ENCODE peak calls at places on chromosomes 5 and 9, in four cellular contexts. K is PC-9, N is body of pancreas, V is BE2C. E is an unnamed sample. For H3K4me1, the result is how much of the 10 kb centered on the place peaks cover.

GRCh38 chr5:168736201-168736940 is 157.2 kb upstream of the PANK3 start:
- DNase-seq in N (no peak), V (no peak), K (no peak), E (no peak)

GRCh38 chr5:171422495-171422894 is 3.0 kb downstream of the FGF18 start:
- DNase-seq in V (no peak), N (no peak), K (no peak), E (no peak)

GRCh38 chr5:34486160-34486765 is 169.9 kb upstream of the RAI14 start:
- DNase-seq in K (peak), N (peak), V (peak), E (peak)

GRCh38 chr5:142782976-142783539 is 12.9 kb downstream of the ARHGAP26 start:
- DNase-seq in N (no peak), V (no peak), K (no peak), E (no peak)

GRCh38 chr5:145859451-145859850 is 13.4 kb downstream of the GRXCR2 start:
- DNase-seq in K (no peak), N (no peak), V (no peak), E (no peak)

GRCh38 chr9:81455417-81455816 is 233.9 kb downstream of the TLE1 start:
- DNase-seq in N (no peak), V (no peak), K (no peak), E (no peak)

GRCh38 chr5:134784241-134784920 is 25.8 kb downstream of the DDX46 start:
- DNase-seq in K (no peak), N (no peak), V (no peak), E (no peak)

GRCh38 chr5:58133631-58134296 is 326.1 kb downstream of the PLK2 start:
- DNase-seq in K (peak), V (no peak), N (no peak), E (no peak)

GRCh38 chr5:7916171-7916804 is 47.3 kb downstream of the MTRR start:
- DNase-seq in K (no peak), N (no peak), V (no peak), E (no peak)

GRCh38 chr9:120619751-120620655 is 40.0 kb upstream of the CDK5RAP2 start:
- DNase-seq in V (peak), N (peak), K (peak), E (peak)

GRCh38 chr5:39518516-39518915 is 93.7 kb upstream of the DAB2 start:
- DNase-seq in V (no peak), N (no peak), K (no peak), E (no peak)

GRCh38 chr5:38162625-38163024 is 95.7 kb upstream of the EGFLAM start:
- DNase-seq in V (no peak), N (no peak), K (no peak), E (no peak)

GRCh38 chr5:139371482-139372435 is 11.3 kb downstream of the SLC23A1 start:
- DNase-seq in N (no peak), V (no peak), K (no peak), E (no peak)

GRCh38 chr5:124744170-124744911 is 2.1 kb downstream of the ZNF608 start:
- DNase-seq in K (no peak), N (peak), V (peak), E (peak)

GRCh38 chr5:148063861-148064260 is at the start of gene SPINK5:
- DNase-seq in K (no peak), N (no peak), V (no peak), E (no peak)

DNA sequence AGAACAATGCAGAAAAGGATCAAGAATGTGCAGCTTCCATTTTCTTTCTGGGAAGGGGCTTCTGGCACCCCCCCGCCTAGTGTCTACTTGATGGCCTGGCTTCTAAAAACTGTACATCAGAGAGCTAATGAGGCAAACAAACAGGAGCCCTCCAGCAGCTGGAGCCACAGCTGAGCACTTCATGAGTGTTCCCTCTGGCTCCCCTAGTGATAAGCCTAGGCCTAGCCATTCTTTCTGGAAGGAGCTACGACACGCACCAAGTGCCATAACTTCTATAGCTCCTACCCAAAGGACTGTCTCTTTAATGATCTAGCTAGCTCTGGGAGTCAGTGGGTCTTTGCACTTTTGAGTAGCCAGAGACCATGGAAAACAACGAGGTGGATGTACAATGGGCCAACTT is 66.1 kb downstream of the DNAH5 start:
- DNase-seq in K (no peak), N (no peak), V (no peak), E (no peak)
- TF ChIP-seq CTCF in K (no peak), N (no peak), V (peak), E (no peak)

GRCh38 chr9:84145031-84145430 is 164.4 kb downstream of the RMI1 start:
- DNase-seq in V (no peak), K (no peak), N (no peak), E (no peak)
- H3K4me1 ChIP-seq in V (under half), K (under half), N (under half), E (under half)

DNA sequence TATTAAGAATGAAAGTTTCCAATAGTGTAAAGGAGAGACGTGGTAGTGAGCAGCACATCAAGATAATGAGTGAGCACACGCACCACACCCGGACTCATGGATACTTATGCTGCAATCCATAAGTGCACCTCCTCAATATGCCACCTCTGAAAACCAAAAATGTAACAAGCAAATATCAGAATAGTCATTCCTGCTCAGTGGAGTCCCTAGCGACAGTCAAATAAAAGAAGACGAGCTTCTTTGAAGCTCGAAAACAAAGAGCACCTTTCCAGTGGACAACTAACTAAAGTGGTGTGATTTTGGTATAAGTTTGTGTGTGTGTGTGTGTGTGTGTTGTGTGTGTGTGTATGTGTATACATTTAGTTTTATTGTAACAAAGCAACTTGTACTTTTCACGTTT is 241.3 kb downstream of the DEPDC1B start:
- DNase-seq in V (no peak), N (no peak), K (no peak), E (no peak)
- TF ChIP-seq CTCF in V (peak), N (no peak), K (no peak), E (no peak)

DNA sequence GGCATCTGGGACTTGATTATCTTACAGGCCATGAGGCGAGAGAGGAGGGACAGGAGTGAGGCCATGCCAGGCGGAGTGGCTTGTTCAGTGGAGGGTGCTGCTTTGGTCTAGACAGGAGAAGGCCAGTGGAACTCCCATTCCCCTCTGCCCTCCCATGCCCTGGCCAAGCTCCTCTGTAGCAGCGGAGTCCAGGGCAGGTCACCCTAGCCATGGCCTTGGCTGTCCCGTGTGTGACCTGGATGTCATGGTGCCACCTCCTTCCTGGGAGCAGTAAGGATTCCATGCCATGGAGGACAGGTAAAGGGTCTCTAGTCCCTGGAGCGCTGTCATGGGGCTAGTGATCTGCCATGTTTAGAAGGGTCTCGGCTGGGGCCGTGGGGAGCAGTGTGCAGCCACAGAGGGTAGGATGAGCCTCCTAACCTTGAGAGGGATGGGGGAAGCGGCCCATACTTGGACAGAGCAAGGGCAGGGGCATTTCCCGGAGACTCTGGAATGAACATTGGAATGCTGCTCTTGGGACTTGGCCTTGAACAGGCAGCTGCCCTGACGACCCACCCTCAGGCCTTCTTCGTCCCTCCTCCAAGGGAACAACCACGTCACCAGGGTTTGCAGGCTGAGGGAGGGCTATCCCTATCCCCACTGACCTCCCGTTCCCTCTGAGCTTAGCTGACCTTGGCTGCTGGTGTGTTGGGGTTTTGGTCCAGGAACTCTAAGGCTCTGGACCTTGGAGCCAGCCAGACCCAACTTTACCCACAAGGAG is 100.4 kb downstream of the DAB2IP start:
- DNase-seq in N (no peak), K (no peak), V (no peak), E (no peak)
- H3K4me1 ChIP-seq in N (half or more), K (under half), V (under half), E (under half)

DNA sequence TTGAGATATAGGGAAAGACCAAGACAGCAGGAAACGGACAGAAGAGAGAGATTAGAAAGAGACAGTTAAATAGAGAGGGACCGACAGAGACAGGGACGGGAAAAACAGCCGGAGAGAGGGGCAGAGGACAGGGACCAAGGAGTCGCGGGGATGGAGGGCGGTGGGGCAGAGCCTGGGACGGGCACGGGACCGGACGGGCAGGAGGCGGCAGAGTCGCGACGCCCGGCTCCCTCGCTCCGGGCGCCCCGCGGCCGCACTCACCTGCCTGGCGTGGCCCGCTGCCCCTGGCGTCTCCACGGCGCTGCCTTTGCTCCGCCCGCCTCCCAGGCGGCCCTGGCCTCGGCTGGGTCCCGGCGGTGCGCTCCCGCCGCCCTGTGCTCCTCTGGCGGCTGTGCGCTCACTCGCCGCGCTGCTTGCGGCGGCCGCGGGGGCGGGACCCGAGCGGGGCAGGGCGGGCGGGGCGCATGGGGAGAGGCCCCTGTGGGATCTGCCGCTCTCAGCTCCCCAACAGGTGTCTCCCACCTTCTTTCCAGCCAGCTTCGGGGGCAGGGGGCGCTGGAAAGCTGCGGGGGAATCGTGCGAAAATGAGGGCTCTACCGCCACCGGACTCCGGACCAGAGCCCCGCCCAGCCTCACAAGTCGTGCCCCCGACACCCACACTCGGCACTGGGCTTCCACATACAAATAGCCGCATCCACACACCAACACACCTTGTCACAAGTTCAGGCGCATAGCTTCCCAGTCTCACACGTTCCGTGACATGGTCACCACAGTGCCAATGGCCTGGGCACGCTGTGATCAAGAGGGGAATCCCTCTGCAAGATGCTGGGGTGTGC is at the start of gene ARID3C:
- DNase-seq in K (no peak), N (peak), V (peak), E (peak)
- TF ChIP-seq CTCF in K (no peak), N (no peak), V (no peak), E (no peak)

GRCh38 chr9:91067306-91067860 is 265.8 kb downstream of the SYK start:
- DNase-seq in N (no peak), V (no peak), K (no peak), E (no peak)
- H3K4me1 ChIP-seq in N (under half), V (under half), K (under half), E (under half)

DNA sequence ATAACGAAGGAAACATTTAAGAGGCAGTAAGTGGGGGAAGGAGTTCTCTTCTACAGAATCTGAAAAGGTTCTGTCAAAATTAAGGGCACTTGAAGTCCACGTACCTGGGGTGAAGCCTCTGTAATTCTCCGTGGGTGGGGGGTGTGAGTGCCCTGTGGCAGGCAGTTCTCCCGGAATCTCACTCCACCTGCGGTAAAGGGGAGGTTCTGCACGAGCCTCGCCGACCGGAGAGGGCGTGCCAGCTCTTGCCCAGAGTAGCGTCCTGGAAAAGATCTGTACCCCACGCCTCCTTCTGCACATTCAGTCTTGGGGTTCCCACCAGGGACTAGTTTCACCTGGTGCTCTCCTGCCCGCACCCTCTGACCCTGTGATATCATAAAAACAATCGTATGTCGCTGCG is 115.7 kb upstream of the FCN2 start:
- DNase-seq in V (no peak), K (no peak), N (no peak), E (no peak)
- TF ChIP-seq CTCF in V (no peak), K (no peak), N (no peak), E (no peak)